ENCODE peak calls at places on chromosomes 12 and 14, in five cellular contexts. One of them, this sample, is unnamed.

GRCh38 chr12:61412209-61412608 is 848.0 kb upstream of the USP15 start:
- DNase-seq in WTC11: no peak
- DNase-seq in cardiac fibroblast: no peak
- DNase-seq in AG09309: no peak
- DNase-seq in lower leg skin: no peak
- DNase-seq in this sample: no peak

GRCh38 chr12:108856428-108857157 is 790 bp downstream of the SSH1 start:
- DNase-seq in WTC11: peak; percentile 26
- DNase-seq in cardiac fibroblast: peak; percentile 84
- DNase-seq in AG09309: peak; percentile 79
- DNase-seq in lower leg skin: peak; percentile 95
- DNase-seq in this sample: peak; percentile 52

GRCh38 chr12:5733136-5733755 is 211.8 kb downstream of the ANO2 start:
- DNase-seq in WTC11: no peak
- DNase-seq in cardiac fibroblast: no peak
- DNase-seq in AG09309: no peak
- DNase-seq in lower leg skin: no peak
- DNase-seq in this sample: no peak

GRCh38 chr14:56884617-56885016 is 74.3 kb upstream of the OTX2 start:
- DNase-seq in WTC11: no peak
- DNase-seq in cardiac fibroblast: no peak
- DNase-seq in AG09309: no peak
- DNase-seq in lower leg skin: no peak
- DNase-seq in this sample: no peak

GRCh38 chr12:132131952-132132351 is 12.2 kb downstream of the DDX51 start:
- DNase-seq in WTC11: no peak
- DNase-seq in cardiac fibroblast: no peak
- DNase-seq in AG09309: no peak
- DNase-seq in lower leg skin: no peak
- DNase-seq in this sample: no peak

GRCh38 chr14:50920482-50921225 is 23.6 kb downstream of the PYGL start:
- DNase-seq in WTC11: no peak
- DNase-seq in cardiac fibroblast: peak; percentile 92
- DNase-seq in AG09309: peak; percentile 80
- DNase-seq in lower leg skin: no peak
- DNase-seq in this sample: no peak

GRCh38 chr14:100305446-100306255 is 593 bp downstream of the SLC25A29 start:
- DNase-seq in WTC11: peak; percentile 49
- DNase-seq in cardiac fibroblast: no peak
- DNase-seq in AG09309: no peak
- DNase-seq in lower leg skin: peak; percentile 92
- DNase-seq in this sample: peak; percentile 45

GRCh38 chr12:77382096-77382742 is 316.9 kb upstream of the E2F7 start:
- DNase-seq in WTC11: no peak
- DNase-seq in cardiac fibroblast: peak; percentile 34
- DNase-seq in AG09309: peak; percentile 21
- DNase-seq in lower leg skin: no peak
- DNase-seq in this sample: no peak

GRCh38 chr12:122880155-122880605 is 15.7 kb downstream of the VPS37B start:
- DNase-seq in WTC11: no peak
- DNase-seq in cardiac fibroblast: no peak
- DNase-seq in AG09309: no peak
- DNase-seq in lower leg skin: peak; percentile 12
- DNase-seq in this sample: no peak

GRCh38 chr12:70091021-70091521 is 152.2 kb upstream of the CNOT2 start:
- DNase-seq in WTC11: no peak
- DNase-seq in cardiac fibroblast: no peak
- DNase-seq in AG09309: no peak
- DNase-seq in lower leg skin: no peak
- DNase-seq in this sample: no peak

GRCh38 chr14:93538411-93538810 is 107.7 kb downstream of the UNC79 start:
- DNase-seq in WTC11: peak; percentile 64
- DNase-seq in cardiac fibroblast: no peak
- DNase-seq in AG09309: no peak
- DNase-seq in lower leg skin: no peak
- DNase-seq in this sample: no peak

GRCh38 chr12:53067074-53067992 is 11.9 kb downstream of the SPRYD3 start:
- DNase-seq in WTC11: no peak
- DNase-seq in cardiac fibroblast: peak; percentile 43
- DNase-seq in AG09309: no peak
- DNase-seq in lower leg skin: peak; percentile 76
- DNase-seq in this sample: no peak

GRCh38 chr14:91454580-91454979 is 37.0 kb upstream of the CCDC88C start:
- DNase-seq in WTC11: no peak
- DNase-seq in cardiac fibroblast: no peak
- DNase-seq in AG09309: no peak
- DNase-seq in lower leg skin: no peak
- DNase-seq in this sample: no peak

GRCh38 chr12:107304588-107305532 is 211.5 kb upstream of the CRY1 start:
- DNase-seq in WTC11: no peak
- DNase-seq in cardiac fibroblast: peak; percentile 44
- DNase-seq in AG09309: no peak
- DNase-seq in lower leg skin: no peak
- DNase-seq in this sample: no peak

GRCh38 chr14:104395941-104396681 is 183.5 kb upstream of the C14orf180 start:
- DNase-seq in WTC11: peak; percentile 14
- DNase-seq in cardiac fibroblast: no peak
- DNase-seq in AG09309: no peak
- DNase-seq in lower leg skin: peak; percentile 84
- DNase-seq in this sample: peak; percentile 9

GRCh38 chr14:105484069-105484996 is 2.4 kb upstream of the CRIP1 start:
- DNase-seq in WTC11: no peak
- DNase-seq in cardiac fibroblast: peak; percentile 36
- DNase-seq in AG09309: peak; percentile 2
- DNase-seq in lower leg skin: peak; percentile 95
- DNase-seq in this sample: peak; percentile 68

GRCh38 chr12:47818382-47818700 is 1.4 kb downstream of the HDAC7 start:
- DNase-seq in WTC11: no peak
- DNase-seq in cardiac fibroblast: peak; percentile 47
- DNase-seq in AG09309: no peak
- DNase-seq in lower leg skin: no peak
- DNase-seq in this sample: no peak

GRCh38 chr14:94893411-94894160 is 123.7 kb upstream of the GSC start:
- DNase-seq in WTC11: no peak
- DNase-seq in cardiac fibroblast: no peak
- DNase-seq in AG09309: no peak
- DNase-seq in lower leg skin: no peak
- DNase-seq in this sample: no peak

GRCh38 chr14:89258728-89259273 is 158.2 kb downstream of the FOXN3 start:
- DNase-seq in WTC11: no peak
- DNase-seq in cardiac fibroblast: no peak
- DNase-seq in AG09309: no peak
- DNase-seq in lower leg skin: peak; percentile 9
- DNase-seq in this sample: no peak

GRCh38 chr14:100777366-100778077 is 48.4 kb upstream of the MEG3 start:
- DNase-seq in WTC11: no peak
- DNase-seq in cardiac fibroblast: no peak
- DNase-seq in AG09309: no peak
- DNase-seq in lower leg skin: no peak
- DNase-seq in this sample: peak; percentile 2

GRCh38 chr12:40971911-40972310 is 216.2 kb upstream of the PDZRN4 start:
- DNase-seq in WTC11: no peak
- DNase-seq in cardiac fibroblast: no peak
- DNase-seq in AG09309: no peak
- DNase-seq in lower leg skin: no peak
- DNase-seq in this sample: no peak

GRCh38 chr14:102140027-102140749 is 491 bp downstream of the WDR20 start:
- DNase-seq in WTC11: peak; percentile 30
- DNase-seq in cardiac fibroblast: peak; percentile 27
- DNase-seq in AG09309: no peak
- DNase-seq in lower leg skin: no peak
- DNase-seq in this sample: no peak

GRCh38 chr12:124837958-124838803 is 25.5 kb downstream of the SCARB1 start:
- DNase-seq in WTC11: no peak
- DNase-seq in cardiac fibroblast: peak; percentile 97
- DNase-seq in AG09309: peak; percentile 94
- DNase-seq in lower leg skin: no peak
- DNase-seq in this sample: peak; percentile 90

GRCh38 chr14:31043379-31043778 is 17.2 kb upstream of the STRN3 start:
- DNase-seq in WTC11: no peak
- DNase-seq in cardiac fibroblast: no peak
- DNase-seq in AG09309: no peak
- DNase-seq in lower leg skin: no peak
- DNase-seq in this sample: no peak
- TF ChIP-seq CTCF in WTC11: no peak
- TF ChIP-seq CTCF in cardiac fibroblast: no peak
- TF ChIP-seq CTCF in AG09309: no peak
- TF ChIP-seq CTCF in lower leg skin: no peak
- TF ChIP-seq CTCF in this sample: no peak

GRCh38 chr14:61254803-61255526 is 26.2 kb downstream of the TMEM30B start:
- DNase-seq in WTC11: peak; percentile 32
- DNase-seq in cardiac fibroblast: no peak
- DNase-seq in AG09309: no peak
- DNase-seq in lower leg skin: no peak
- DNase-seq in this sample: no peak

GRCh38 chr14:61250063-61250462 is 31.1 kb downstream of the TMEM30B start:
- DNase-seq in WTC11: no peak
- DNase-seq in cardiac fibroblast: no peak
- DNase-seq in AG09309: no peak
- DNase-seq in lower leg skin: no peak
- DNase-seq in this sample: no peak

GRCh38 chr14:61252354-61253063 is 28.6 kb downstream of the TMEM30B start:
- DNase-seq in WTC11: peak; percentile 76
- DNase-seq in cardiac fibroblast: peak; percentile 98
- DNase-seq in AG09309: peak; percentile 94
- DNase-seq in lower leg skin: peak; percentile 90
- DNase-seq in this sample: peak; percentile 52

GRCh38 chr14:61255968-61256367 is 25.2 kb downstream of the TMEM30B start:
- DNase-seq in WTC11: no peak
- DNase-seq in cardiac fibroblast: no peak
- DNase-seq in AG09309: no peak
- DNase-seq in lower leg skin: no peak
- DNase-seq in this sample: no peak

GRCh38 chr14:61253064-61253753 is 27.9 kb downstream of the TMEM30B start:
- DNase-seq in WTC11: no peak
- DNase-seq in cardiac fibroblast: no peak
- DNase-seq in AG09309: no peak
- DNase-seq in lower leg skin: peak; percentile 31
- DNase-seq in this sample: no peak
- TF ChIP-seq CTCF in WTC11: no peak
- TF ChIP-seq CTCF in cardiac fibroblast: no peak
- TF ChIP-seq CTCF in AG09309: no peak
- TF ChIP-seq CTCF in lower leg skin: no peak
- TF ChIP-seq CTCF in this sample: no peak

DNA sequence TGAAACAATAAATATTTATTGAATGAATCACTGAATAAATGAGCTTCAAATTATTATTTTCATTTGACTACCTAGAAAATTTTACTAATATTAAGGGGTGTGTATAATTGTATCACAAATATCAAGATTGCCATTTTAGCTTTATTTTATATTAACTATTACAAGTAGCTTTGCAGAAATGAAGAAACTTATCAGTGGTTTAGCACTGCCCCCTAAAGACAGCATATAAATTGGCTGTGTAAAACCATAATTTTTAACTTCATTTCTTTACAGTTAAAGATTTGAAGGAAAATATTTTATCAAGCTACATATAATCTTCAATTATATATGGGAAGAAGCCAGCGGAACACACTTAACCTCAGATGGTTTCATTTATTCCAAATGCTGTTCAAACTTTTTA is 11.4 kb downstream of the GARIN6 start:
- DNase-seq in WTC11: no peak
- DNase-seq in cardiac fibroblast: peak; percentile 2
- DNase-seq in AG09309: no peak
- DNase-seq in lower leg skin: no peak
- DNase-seq in this sample: no peak
- TF ChIP-seq CTCF in WTC11: no peak
- TF ChIP-seq CTCF in cardiac fibroblast: no peak
- TF ChIP-seq CTCF in AG09309: peak; percentile 32
- TF ChIP-seq CTCF in lower leg skin: no peak
- TF ChIP-seq CTCF in this sample: no peak

GRCh38 chr14:38693423-38693822 is 409.6 kb downstream of the SEC23A start:
- DNase-seq in WTC11: no peak
- DNase-seq in cardiac fibroblast: no peak
- DNase-seq in AG09309: no peak
- DNase-seq in lower leg skin: no peak
- DNase-seq in this sample: no peak
- TF ChIP-seq CTCF in WTC11: no peak
- TF ChIP-seq CTCF in cardiac fibroblast: no peak
- TF ChIP-seq CTCF in AG09309: no peak
- TF ChIP-seq CTCF in lower leg skin: no peak
- TF ChIP-seq CTCF in this sample: no peak